ENCODE peak calls at places on chromosomes 6 and 20, in five cellular contexts. I is lower leg skin, K is MM.1S, H is heart right ventricle, O is astrocyte of the spinal cord. E is an unnamed sample.

GRCh38 chr20:22698443-22698842 is 114.1 kb upstream of the FOXA2 start:
- DNase-seq in K (no peak), O (no peak), H (no peak), I (no peak), E (no peak)

GRCh38 chr20:39669659-39670058 is 707.5 kb downstream of the DHX35 start:
- DNase-seq in K (no peak), O (no peak), H (no peak), I (no peak), E (no peak)

GRCh38 chr20:43102394-43102793 is 87.3 kb downstream of the PTPRT start:
- DNase-seq in K (no peak), H (no peak), O (no peak), I (no peak), E (no peak)

GRCh38 chr6:30685977-30686907 is at the start of gene PPP1R18:
- DNase-seq in H (peak), I (peak), K (peak), O (no peak), E (peak)

GRCh38 chr20:62860924-62861691 is 514 bp downstream of the TCFL5 start:
- DNase-seq in I (no peak), O (no peak), H (no peak), K (no peak), E (peak)

GRCh38 chr6:157552171-157552747 is 171.3 kb downstream of the ZDHHC14 start:
- DNase-seq in I (peak), O (no peak), H (no peak), K (no peak), E (no peak)

GRCh38 chr20:57560554-57561355 is at the start of gene PCK1:
- DNase-seq in I (no peak), H (peak), K (no peak), O (no peak), E (no peak)

GRCh38 chr20:52103469-52103910 is 88.1 kb downstream of the ZFP64 start:
- DNase-seq in I (no peak), H (no peak), O (peak), K (no peak), E (no peak)

GRCh38 chr20:24795444-24795843 is 153.6 kb upstream of the CST7 start:
- DNase-seq in H (no peak), K (no peak), O (peak), I (no peak), E (no peak)

DNA sequence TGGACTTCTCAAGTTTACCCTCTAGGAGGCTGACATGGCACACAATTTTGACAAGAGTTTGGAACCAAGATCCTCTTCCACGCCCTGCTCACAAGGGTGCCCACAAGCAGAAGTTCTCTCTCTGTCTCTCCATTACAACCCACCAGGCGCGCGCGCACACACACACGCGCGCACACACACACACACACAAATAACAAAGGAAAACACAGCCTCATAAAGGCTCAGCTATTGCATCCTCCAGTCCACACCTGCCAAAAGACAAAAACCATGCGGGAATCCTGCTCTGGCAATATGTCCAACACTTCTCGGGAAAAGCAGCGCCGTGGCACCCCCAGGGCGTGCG is 870 bp downstream of the PAK5 start:
- DNase-seq in H (no peak), I (no peak), K (no peak), O (no peak), E (no peak)
- H3K4me3 ChIP-seq in H (no peak), I (no peak), K (peak), O (peak), E (no peak)

GRCh38 chr20:13458860-13459451 is 179.8 kb downstream of the TASP1 start:
- DNase-seq in K (peak), H (no peak), I (no peak), O (peak), E (peak)
- TF ChIP-seq CTCF in K (peak), H (peak), I (peak), O (peak), E (peak)

DNA sequence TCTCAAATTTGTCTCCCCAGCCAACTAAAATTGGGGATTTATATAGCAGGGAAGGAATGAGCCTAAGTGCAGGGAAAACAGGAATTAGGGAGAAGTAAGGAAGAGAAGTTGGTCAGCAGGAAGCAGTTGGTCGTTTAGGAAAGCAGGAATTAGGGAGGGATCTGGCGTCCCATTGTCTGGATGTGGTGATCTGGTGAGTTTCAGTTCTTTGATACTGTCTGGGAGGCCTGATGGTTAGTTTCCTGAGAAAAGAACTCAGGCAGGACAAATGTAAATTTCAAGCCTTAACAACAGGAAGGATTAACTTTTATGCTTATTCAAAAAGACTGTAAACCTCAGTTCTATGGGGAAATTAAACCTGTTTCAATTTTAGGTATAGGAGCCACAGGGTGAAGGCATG is 116.2 kb upstream of the PRL start:
- DNase-seq in O (no peak), K (no peak), I (no peak), H (no peak), E (no peak)
- H3K4me3 ChIP-seq in O (no peak), K (no peak), I (no peak), H (no peak), E (no peak)

DNA sequence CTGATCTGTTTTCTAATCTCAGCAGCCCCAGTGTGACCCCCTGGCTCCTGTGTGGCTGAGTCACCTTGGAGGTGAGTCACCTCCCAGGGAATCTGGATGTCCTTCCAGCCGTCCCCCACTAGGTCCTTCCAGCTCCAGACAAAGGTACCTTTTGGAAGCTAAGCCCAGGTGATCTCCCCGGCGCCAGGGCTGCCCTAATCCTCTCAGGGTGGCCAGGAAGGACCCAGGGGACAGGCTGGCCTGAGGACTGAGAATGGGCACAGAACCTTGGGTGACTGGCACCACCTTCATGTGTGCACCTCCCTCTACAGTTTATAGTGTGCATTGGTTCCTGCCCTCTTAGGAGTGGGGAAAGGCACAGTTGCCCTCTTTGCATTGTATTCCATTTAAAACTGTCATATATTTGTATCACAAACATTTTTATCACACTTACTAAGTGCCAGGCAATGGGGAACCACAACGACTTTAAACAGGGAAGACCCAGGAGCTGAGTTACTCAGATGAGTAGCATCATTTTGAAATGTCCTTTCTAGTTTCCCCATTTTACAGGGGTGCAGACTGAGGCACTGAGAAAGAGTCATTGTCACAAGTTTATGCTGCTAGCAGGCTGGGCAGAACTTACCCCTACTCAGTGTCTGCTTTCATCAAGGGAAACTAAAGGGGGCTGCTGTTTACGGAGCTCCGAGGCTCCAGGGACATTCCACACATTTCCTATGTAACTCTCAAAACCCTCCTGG is 2.6 kb upstream of the BPIFB4 start:
- DNase-seq in H (no peak), O (no peak), K (no peak), I (no peak), E (no peak)
- TF ChIP-seq CTCF in H (peak), O (peak), K (peak), I (no peak), E (peak)

GRCh38 chr6:73696990-73697651 is 1.1 kb downstream of the CD109 start:
- DNase-seq in K (no peak), H (no peak), O (peak), I (no peak), E (no peak)
- H3K4me3 ChIP-seq in K (no peak), H (peak), O (peak), I (no peak), E (peak)

E was measured in GM06990.